ENCODE peak calls at places on chromosomes 12 and 14, in five cellular contexts. H, P, S, I and Z are unnamed samples. For H3K4me1 and H3K36me3, the result is how much of the 10 kb centered on the place peaks cover.

GRCh38 chr12:42094277-42094676 is 50.4 kb downstream of the GXYLT1 start:
- DNase-seq in H (no peak), P (no peak), S (no peak), I (no peak), Z (no peak)

GRCh38 chr14:93974299-93974698 is 2.1 kb downstream of the ASB2 start:
- DNase-seq in H (no peak), P (no peak), S (no peak), I (no peak), Z (no peak)

GRCh38 chr12:31929140-31929526 is 30.1 kb upstream of the RESF1 start:
- DNase-seq in H (no peak), P (no peak), S (no peak), I (no peak), Z (no peak)

GRCh38 chr12:130438711-130439110 is 101.0 kb downstream of the PIWIL1 start:
- DNase-seq in H (no peak), P (no peak), S (no peak), I (peak), Z (no peak)

GRCh38 chr12:85310025-85310424 is 30.0 kb downstream of the ALX1 start:
- DNase-seq in H (no peak), P (no peak), S (no peak), I (no peak), Z (no peak)

GRCh38 chr14:29668201-29668600 is 259.4 kb downstream of the PRKD1 start:
- DNase-seq in H (no peak), P (no peak), S (no peak), I (no peak), Z (no peak)

GRCh38 chr14:74389980-74390379 is 36.0 kb downstream of the SYNDIG1L start:
- DNase-seq in H (no peak), P (no peak), S (no peak), I (no peak), Z (no peak)

GRCh38 chr12:121516437-121517011 is 64.3 kb downstream of the KDM2B start:
- DNase-seq in H (no peak), P (no peak), S (no peak), I (no peak), Z (no peak)

GRCh38 chr14:74945261-74945851 is 10.0 kb downstream of the PGF start:
- DNase-seq in H (no peak), P (no peak), S (peak), I (no peak), Z (peak)

GRCh38 chr14:99931308-99931707 is 133.9 kb upstream of the EVL start:
- DNase-seq in H (no peak), P (no peak), S (no peak), I (no peak), Z (no peak)

GRCh38 chr12:88643685-88644084 is 63.4 kb upstream of the KITLG start:
- DNase-seq in H (no peak), P (no peak), S (no peak), I (no peak), Z (no peak)

GRCh38 chr12:39440781-39441180 is 2.1 kb downstream of the KIF21A start:
- DNase-seq in H (no peak), P (no peak), S (no peak), I (no peak), Z (no peak)

GRCh38 chr14:54322668-54323380 is 74.0 kb upstream of the CDKN3 start:
- DNase-seq in H (no peak), P (no peak), S (no peak), I (no peak), Z (no peak)

GRCh38 chr14:67359319-67359774 is 257 bp downstream of the ATP6V1D start:
- DNase-seq in H (no peak), P (no peak), S (peak), I (no peak), Z (peak)

GRCh38 chr12:125882141-125882540 is 816.9 kb downstream of the AACS start:
- DNase-seq in H (no peak), P (no peak), S (no peak), I (no peak), Z (no peak)

GRCh38 chr14:53927171-53927570 is 29.5 kb downstream of the BMP4 start:
- DNase-seq in H (no peak), P (no peak), S (no peak), I (no peak), Z (no peak)

DNA sequence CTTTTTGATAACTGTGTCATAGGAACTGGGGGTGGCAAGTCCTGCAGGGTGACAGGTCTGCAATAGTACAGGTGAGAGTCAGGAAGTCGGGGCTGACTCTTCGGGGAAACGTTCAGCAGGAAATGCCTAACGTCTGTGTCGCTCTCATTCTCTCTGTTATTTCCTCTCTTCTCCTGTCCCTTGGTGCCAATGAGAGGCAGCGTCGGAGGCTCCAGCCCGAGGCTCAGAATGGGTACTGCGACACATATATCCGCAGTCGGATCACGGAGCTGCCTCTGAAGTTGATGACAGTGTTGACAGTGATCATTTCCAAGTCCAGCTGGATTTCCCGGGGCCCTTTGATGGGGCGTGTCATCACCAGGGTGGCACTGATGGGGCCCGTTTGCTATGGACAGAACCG is 2.7 kb upstream of the TC2N start:
- DNase-seq in H (no peak), P (no peak), S (no peak), I (no peak), Z (peak)
- H3K4me1 ChIP-seq in H (under half), P (under half), S (half or more), I (under half), Z (under half)

GRCh38 chr12:123164222-123164621 is 13.3 kb upstream of the PITPNM2 start:
- DNase-seq in H (no peak), P (no peak), S (no peak), I (no peak), Z (no peak)

GRCh38 chr12:123160801-123161487 is 10.1 kb upstream of the PITPNM2 start:
- DNase-seq in H (no peak), P (no peak), S (no peak), I (no peak), Z (no peak)

GRCh38 chr12:123165537-123165936 is 14.6 kb upstream of the PITPNM2 start:
- DNase-seq in H (no peak), P (no peak), S (no peak), I (no peak), Z (no peak)

GRCh38 chr12:123164710-123165261 is 13.9 kb upstream of the PITPNM2 start:
- DNase-seq in H (no peak), P (no peak), S (no peak), I (no peak), Z (no peak)

GRCh38 chr12:123163227-123163626 is 12.3 kb upstream of the PITPNM2 start:
- DNase-seq in H (no peak), P (no peak), S (no peak), I (no peak), Z (no peak)
- H3K36me3 ChIP-seq in H (half or more), P (under half), S (under half), I (under half), Z (under half)

DNA sequence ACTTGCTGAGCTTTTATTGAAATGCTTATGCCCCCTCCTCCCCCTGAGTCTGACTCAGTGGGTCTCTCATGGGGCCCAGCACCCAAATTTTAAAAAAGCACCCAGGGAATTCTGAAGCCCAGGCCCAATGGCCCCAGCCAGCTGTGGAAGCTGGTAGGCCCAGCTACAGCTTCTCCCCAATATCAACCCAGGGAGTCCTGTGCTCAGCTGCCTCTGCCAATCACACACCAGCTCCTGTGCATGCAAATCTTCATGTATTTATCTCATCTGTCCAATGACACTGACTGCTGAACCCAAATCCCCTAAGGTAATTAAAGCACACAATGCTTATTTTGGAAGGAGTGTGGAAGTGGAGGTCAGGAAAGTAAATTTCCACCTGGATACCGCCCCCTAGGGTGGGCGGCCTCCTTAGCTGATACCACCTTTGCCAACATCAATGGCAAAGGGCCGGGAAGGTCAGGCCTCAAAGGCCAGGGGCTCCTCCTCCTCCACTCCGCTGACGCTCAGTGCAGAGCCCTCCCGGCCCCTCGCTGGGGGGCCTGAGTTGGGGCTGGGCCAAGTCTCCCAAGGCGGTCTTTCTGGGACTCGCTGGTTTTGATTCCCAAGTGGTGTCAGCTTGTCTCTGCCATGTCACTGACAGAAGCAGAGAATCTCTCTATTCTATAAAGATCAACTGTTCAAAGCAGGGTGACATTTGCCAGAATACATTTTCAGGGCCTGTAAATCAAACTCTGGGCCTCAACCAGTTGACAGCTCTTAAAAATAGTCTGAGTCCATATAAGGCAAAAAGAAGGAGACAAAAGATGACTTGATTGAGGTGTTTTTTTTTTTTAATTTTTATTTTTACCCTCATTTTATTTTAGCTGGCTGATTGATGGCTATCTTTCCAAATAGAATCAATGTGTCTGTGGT is 76.0 kb downstream of the CCDC88C start:
- DNase-seq in H (no peak), P (no peak), S (no peak), I (no peak), Z (no peak)
- TF ChIP-seq EP300 in H (no peak), P (no peak), S (no peak), I (no peak), Z (no peak)

GRCh38 chr14:70882771-70883492 is 24.3 kb upstream of the PCNX1 start:
- DNase-seq in H (no peak), P (no peak), S (no peak), I (no peak), Z (no peak)
- H3K4me1 ChIP-seq in H (under half), P (under half), S (under half), I (under half), Z (under half)

DNA sequence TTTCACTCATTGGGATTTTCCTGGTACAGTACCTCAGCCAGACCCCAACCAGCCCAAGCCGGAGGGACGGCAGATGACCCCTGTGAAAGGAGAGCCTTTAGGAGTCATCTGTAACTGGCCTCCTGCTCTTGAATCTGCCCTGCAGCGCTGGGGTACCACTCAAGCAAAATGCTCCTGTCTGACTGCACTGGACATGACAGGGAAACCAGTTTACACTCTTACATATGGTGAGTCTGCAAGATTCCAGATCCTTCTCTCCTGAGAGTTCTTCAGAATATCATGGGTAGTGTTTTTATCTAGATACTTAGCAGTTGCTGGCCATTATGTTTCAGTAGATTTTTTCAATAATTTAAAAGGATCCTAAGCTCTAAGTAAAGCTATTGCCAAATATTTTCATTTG is 85.3 kb upstream of the ATF1 start:
- DNase-seq in H (no peak), P (no peak), S (no peak), I (no peak), Z (no peak)
- H3K36me3 ChIP-seq in H (half or more), P (half or more), S (half or more), I (half or more), Z (under half)

GRCh38 chr12:94229902-94230301 is 81.5 kb downstream of the PLXNC1 start:
- DNase-seq in H (no peak), P (no peak), S (no peak), I (no peak), Z (no peak)

GRCh38 chr12:94231718-94232117 is 83.3 kb downstream of the PLXNC1 start:
- DNase-seq in H (no peak), P (no peak), S (no peak), I (no peak), Z (no peak)

GRCh38 chr12:94228488-94228907 is 80.1 kb downstream of the PLXNC1 start:
- DNase-seq in H (no peak), P (no peak), S (no peak), I (no peak), Z (no peak)

GRCh38 chr12:94227066-94227465 is 78.7 kb downstream of the PLXNC1 start:
- DNase-seq in H (no peak), P (no peak), S (no peak), I (no peak), Z (no peak)

GRCh38 chr12:94230357-94230905 is 82.1 kb downstream of the PLXNC1 start:
- DNase-seq in H (no peak), P (no peak), S (no peak), I (no peak), Z (no peak)
- TF ChIP-seq EP300 in H (no peak), P (no peak), S (no peak), I (no peak), Z (no peak)

GRCh38 chr14:103332143-103332919 is 1.7 kb upstream of the EIF5 start:
- DNase-seq in H (no peak), P (no peak), S (no peak), I (no peak), Z (no peak)

GRCh38 chr14:103336191-103336590 is 2.2 kb downstream of the EIF5 start:
- DNase-seq in H (no peak), P (no peak), S (no peak), I (no peak), Z (no peak)

GRCh38 chr14:103334644-103335603 is 887 bp downstream of the EIF5 start:
- DNase-seq in H (peak), P (peak), S (peak), I (peak), Z (peak)

GRCh38 chr14:103330536-103330935 is 3.5 kb upstream of the EIF5 start:
- DNase-seq in H (no peak), P (no peak), S (no peak), I (no peak), Z (no peak)

DNA sequence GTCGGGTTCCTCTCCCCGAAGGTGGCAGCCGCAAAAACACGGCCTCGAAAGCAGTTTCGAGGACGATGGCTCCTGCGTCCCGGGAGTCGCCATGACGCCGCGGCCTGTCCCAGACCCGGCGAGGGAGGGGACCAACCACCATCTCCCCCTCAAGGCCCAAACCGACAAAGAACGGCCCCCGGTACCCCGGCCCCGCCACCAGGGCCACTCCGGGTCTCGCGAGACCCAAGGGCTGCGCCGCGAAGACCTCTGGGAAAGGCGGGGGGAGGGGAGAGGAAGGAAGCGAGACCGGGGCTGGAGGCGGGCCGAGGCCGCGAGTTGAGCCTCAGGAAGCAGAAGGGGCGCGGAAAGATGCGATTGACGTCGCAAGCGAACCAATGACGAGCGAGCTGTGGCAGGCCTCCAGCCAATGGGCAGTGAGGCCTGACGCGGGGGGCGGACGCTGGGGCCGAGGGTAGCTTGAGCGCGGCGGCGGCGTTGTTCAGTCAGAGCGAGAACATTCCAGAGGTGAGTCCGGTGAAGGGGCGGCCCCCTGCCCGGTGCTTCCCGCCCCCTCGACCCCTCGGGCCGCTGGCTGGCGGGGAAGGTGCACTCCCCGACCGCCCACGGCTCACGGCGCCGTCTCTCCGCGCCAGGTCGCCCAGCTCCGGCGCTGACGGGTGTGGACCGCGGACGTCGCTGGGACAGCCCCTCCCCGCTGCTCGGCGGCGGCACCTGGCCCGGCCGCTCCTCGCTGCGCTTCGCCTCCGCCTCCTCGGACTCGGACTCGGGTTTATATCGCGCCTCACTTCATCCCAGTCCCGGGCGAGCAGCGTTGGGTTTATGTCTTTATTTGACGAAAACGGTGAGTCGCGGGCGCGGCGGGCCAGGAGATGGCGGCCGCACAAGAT is at the start of gene EIF5:
- DNase-seq in H (peak), P (peak), S (peak), I (peak), Z (peak)
- H3K4me1 ChIP-seq in H (under half), P (under half), S (under half), I (under half), Z (under half)

GRCh38 chr14:105380656-105381210 is 17.6 kb upstream of the TEX22 start:
- DNase-seq in H (no peak), P (no peak), S (peak), I (no peak), Z (no peak)

GRCh38 chr14:105382343-105383082 is 15.8 kb upstream of the TEX22 start:
- DNase-seq in H (no peak), P (no peak), S (peak), I (no peak), Z (no peak)

GRCh38 chr14:105379946-105380345 is 18.4 kb upstream of the TEX22 start:
- DNase-seq in H (no peak), P (no peak), S (peak), I (no peak), Z (no peak)

GRCh38 chr14:105383083-105383730 is 15.1 kb upstream of the TEX22 start:
- DNase-seq in H (no peak), P (no peak), S (peak), I (no peak), Z (no peak)

GRCh38 chr14:105381446-105382342 is 16.6 kb upstream of the TEX22 start:
- DNase-seq in H (no peak), P (no peak), S (peak), I (no peak), Z (no peak)
- H3K36me3 ChIP-seq in H (half or more), P (half or more), S (half or more), I (half or more), Z (under half)

GRCh38 chr12:19894049-19894448 is 454.8 kb downstream of the AEBP2 start:
- DNase-seq in H (no peak), P (no peak), S (no peak), I (no peak), Z (no peak)
- TF ChIP-seq EP300 in H (no peak), P (no peak), S (no peak), I (no peak), Z (no peak)